ENCODE peak calls at places on chromosomes 6 and 20, in five cellular contexts. U is ecto neural progenitor cell, X is lung microvascular endothelial cell, E is GM13977, J is HT1080. R is an unnamed sample.

GRCh38 chr6:22882581-22882980 is 313.2 kb downstream of the HDGFL1 start:
- DNase-seq in U (no peak), X (no peak), E (no peak), J (no peak), R (no peak)

GRCh38 chr6:16286151-16286522 is 47.8 kb downstream of the GMPR start:
- DNase-seq in U (peak), X (peak), E (peak), J (peak), R (no peak)

GRCh38 chr6:2534406-2535139 is 216.1 kb downstream of the MYLK4 start:
- DNase-seq in U (no peak), X (peak), E (no peak), J (peak), R (no peak)

GRCh38 chr20:63378626-63379025 is 17.5 kb upstream of the CHRNA4 start:
- DNase-seq in U (no peak), X (no peak), E (no peak), J (no peak), R (no peak)

GRCh38 chr20:5509803-5510202 is 193.0 kb upstream of the PROKR2 start:
- DNase-seq in U (no peak), X (no peak), E (no peak), J (no peak), R (no peak)

GRCh38 chr20:23298926-23299672 is 51.5 kb upstream of the NXT1 start:
- DNase-seq in U (no peak), X (no peak), E (no peak), J (no peak), R (no peak)

GRCh38 chr6:107555449-107555848 is 65.5 kb downstream of the SOBP start:
- DNase-seq in U (peak), X (no peak), E (no peak), J (no peak), R (no peak)

GRCh38 chr6:31053873-31054272 is 43.6 kb downstream of the MUC22 start:
- DNase-seq in U (no peak), X (no peak), E (no peak), J (no peak), R (no peak)

GRCh38 chr20:45044084-45044573 is 56.8 kb downstream of the KCNS1 start:
- DNase-seq in U (no peak), X (peak), E (peak), J (peak), R (peak)

GRCh38 chr6:3334579-3334978 is 75.8 kb downstream of the PSMG4 start:
- DNase-seq in U (no peak), X (no peak), E (no peak), J (no peak), R (no peak)

GRCh38 chr20:59151391-59151790 is 12.2 kb upstream of the ZNF831 start:
- DNase-seq in U (no peak), X (no peak), E (no peak), J (no peak), R (no peak)

GRCh38 chr6:134034951-134035822 is 17.2 kb downstream of the SLC2A12 start:
- DNase-seq in U (no peak), X (no peak), E (no peak), J (peak), R (peak)

GRCh38 chr6:170108890-170109587 is 181.8 kb downstream of the DLL1 start:
- DNase-seq in U (peak), X (no peak), E (no peak), J (no peak), R (no peak)

R was measured in A172.